ENCODE peak calls at places on chromosome 12, in seven cellular contexts. One of them, this sample, is unnamed.

GRCh38 chr12:115223322-115223721 is 539.3 kb upstream of the TBX3 start:
- DNase-seq in upper lobe of left lung: no peak
- DNase-seq in HepG2: peak; percentile 14
- DNase-seq in esophagus muscularis mucosa: no peak
- DNase-seq in GM12878: no peak
- DNase-seq in transverse colon: no peak
- DNase-seq in sigmoid colon: no peak
- DNase-seq in this sample: no peak

GRCh38 chr12:132723764-132724140 is 13.1 kb downstream of the PGAM5 start:
- DNase-seq in GM12878: no peak
- DNase-seq in transverse colon: no peak
- DNase-seq in sigmoid colon: no peak
- DNase-seq in esophagus muscularis mucosa: no peak
- DNase-seq in HepG2: no peak
- DNase-seq in upper lobe of left lung: no peak
- DNase-seq in this sample: no peak

GRCh38 chr12:69022674-69023073 is 89.7 kb upstream of the CPM start:
- DNase-seq in HepG2: no peak
- DNase-seq in transverse colon: no peak
- DNase-seq in esophagus muscularis mucosa: no peak
- DNase-seq in sigmoid colon: no peak
- DNase-seq in upper lobe of left lung: no peak
- DNase-seq in GM12878: no peak
- DNase-seq in this sample: no peak

GRCh38 chr12:96093543-96094196 is 58.3 kb upstream of the LTA4H start:
- DNase-seq in upper lobe of left lung: no peak
- DNase-seq in HepG2: no peak
- DNase-seq in transverse colon: no peak
- DNase-seq in sigmoid colon: no peak
- DNase-seq in GM12878: no peak
- DNase-seq in esophagus muscularis mucosa: no peak
- DNase-seq in this sample: no peak

GRCh38 chr12:25376985-25377384 is 126.3 kb upstream of the KRAS start:
- DNase-seq in upper lobe of left lung: no peak
- DNase-seq in sigmoid colon: no peak
- DNase-seq in transverse colon: no peak
- DNase-seq in HepG2: no peak
- DNase-seq in esophagus muscularis mucosa: no peak
- DNase-seq in GM12878: no peak
- DNase-seq in this sample: no peak

GRCh38 chr12:120497524-120498150 is 1.7 kb downstream of the DYNLL1 start:
- DNase-seq in GM12878: no peak
- DNase-seq in sigmoid colon: no peak
- DNase-seq in transverse colon: no peak
- DNase-seq in esophagus muscularis mucosa: no peak
- DNase-seq in HepG2: no peak
- DNase-seq in upper lobe of left lung: no peak
- DNase-seq in this sample: no peak

GRCh38 chr12:27333311-27334009 is 824 bp downstream of the BMAL2 start:
- DNase-seq in HepG2: no peak
- DNase-seq in sigmoid colon: peak; percentile 67
- DNase-seq in GM12878: no peak
- DNase-seq in transverse colon: peak; percentile 40
- DNase-seq in esophagus muscularis mucosa: no peak
- DNase-seq in upper lobe of left lung: peak; percentile 91
- DNase-seq in this sample: no peak

GRCh38 chr12:82876075-82876474 is 189.4 kb downstream of the TMTC2 start:
- DNase-seq in HepG2: no peak
- DNase-seq in GM12878: no peak
- DNase-seq in esophagus muscularis mucosa: no peak
- DNase-seq in upper lobe of left lung: no peak
- DNase-seq in transverse colon: no peak
- DNase-seq in sigmoid colon: no peak
- DNase-seq in this sample: no peak

GRCh38 chr12:95282266-95282665 is 64.7 kb downstream of the VEZT start:
- DNase-seq in upper lobe of left lung: no peak
- DNase-seq in sigmoid colon: no peak
- DNase-seq in esophagus muscularis mucosa: no peak
- DNase-seq in HepG2: no peak
- DNase-seq in GM12878: no peak
- DNase-seq in transverse colon: no peak
- DNase-seq in this sample: no peak

GRCh38 chr12:25764409-25764808 is 194.1 kb upstream of the RASSF8 start:
- DNase-seq in esophagus muscularis mucosa: no peak
- DNase-seq in sigmoid colon: no peak
- DNase-seq in transverse colon: no peak
- DNase-seq in GM12878: no peak
- DNase-seq in upper lobe of left lung: no peak
- DNase-seq in HepG2: no peak
- DNase-seq in this sample: no peak

GRCh38 chr12:55842681-55843429 is at the start of gene MMP19:
- DNase-seq in HepG2: peak; percentile 46
- DNase-seq in upper lobe of left lung: peak; percentile 40
- DNase-seq in esophagus muscularis mucosa: no peak
- DNase-seq in GM12878: no peak
- DNase-seq in sigmoid colon: peak; percentile 76
- DNase-seq in transverse colon: no peak
- DNase-seq in this sample: peak; percentile 72

GRCh38 chr12:106954462-106955376 is 988 bp upstream of the TMEM263 start:
- DNase-seq in upper lobe of left lung: peak; percentile 85
- DNase-seq in GM12878: no peak
- DNase-seq in esophagus muscularis mucosa: no peak
- DNase-seq in sigmoid colon: peak; percentile 78
- DNase-seq in HepG2: no peak
- DNase-seq in transverse colon: peak; percentile 24
- DNase-seq in this sample: no peak

GRCh38 chr12:126424696-126425095 is 1359.5 kb downstream of the AACS start:
- DNase-seq in transverse colon: no peak
- DNase-seq in GM12878: no peak
- DNase-seq in HepG2: no peak
- DNase-seq in sigmoid colon: no peak
- DNase-seq in esophagus muscularis mucosa: no peak
- DNase-seq in upper lobe of left lung: no peak
- DNase-seq in this sample: no peak

GRCh38 chr12:633731-634130 is 29.5 kb downstream of the NINJ2 start:
- DNase-seq in GM12878: no peak
- DNase-seq in esophagus muscularis mucosa: no peak
- DNase-seq in HepG2: peak; percentile 48
- DNase-seq in transverse colon: no peak
- DNase-seq in sigmoid colon: no peak
- DNase-seq in upper lobe of left lung: no peak
- DNase-seq in this sample: peak; percentile 4

GRCh38 chr12:47383942-47384341 is 304.2 kb upstream of the AMIGO2 start:
- DNase-seq in HepG2: no peak
- DNase-seq in sigmoid colon: no peak
- DNase-seq in upper lobe of left lung: no peak
- DNase-seq in GM12878: no peak
- DNase-seq in esophagus muscularis mucosa: no peak
- DNase-seq in transverse colon: no peak
- DNase-seq in this sample: no peak
- TF ChIP-seq POLR2AphosphoS5 in HepG2: no peak
- TF ChIP-seq POLR2AphosphoS5 in sigmoid colon: peak; percentile 21
- TF ChIP-seq POLR2AphosphoS5 in upper lobe of left lung: no peak
- TF ChIP-seq POLR2AphosphoS5 in GM12878: no peak
- TF ChIP-seq POLR2AphosphoS5 in esophagus muscularis mucosa: no peak
- TF ChIP-seq POLR2AphosphoS5 in transverse colon: no peak
- TF ChIP-seq POLR2AphosphoS5 in this sample: no peak

DNA sequence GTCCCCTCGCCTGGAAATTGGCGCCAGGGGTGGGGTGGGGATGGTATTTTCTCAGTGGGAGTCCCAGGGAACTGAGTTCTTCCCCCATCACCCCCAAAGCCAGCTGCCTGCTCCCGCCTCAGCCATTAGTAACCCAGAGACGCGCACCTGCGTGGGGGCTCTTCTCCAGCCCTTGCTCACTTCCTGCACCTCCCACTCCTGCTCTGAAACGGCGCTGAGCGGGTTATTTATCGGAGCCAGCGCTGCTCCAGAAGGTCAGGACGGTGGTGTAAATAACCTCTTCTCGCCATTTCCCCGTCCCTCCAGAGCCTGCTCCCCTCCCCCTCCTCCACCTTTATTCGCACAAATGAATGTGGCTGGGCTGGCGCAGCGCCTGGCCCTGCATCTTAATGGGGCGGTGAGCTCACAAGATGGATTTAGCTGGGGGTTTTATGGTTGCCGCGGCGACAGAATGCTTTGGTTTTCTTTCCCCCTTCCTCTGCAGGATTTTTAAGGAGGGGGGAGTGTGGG is 12.2 kb downstream of the GPR84 start:
- DNase-seq in transverse colon: peak; percentile 30
- DNase-seq in GM12878: no peak
- DNase-seq in upper lobe of left lung: peak; percentile 84
- DNase-seq in esophagus muscularis mucosa: no peak
- DNase-seq in sigmoid colon: peak; percentile 92
- DNase-seq in HepG2: no peak
- DNase-seq in this sample: no peak
- TF ChIP-seq EP300 in transverse colon: no peak
- TF ChIP-seq EP300 in GM12878: no peak
- TF ChIP-seq EP300 in upper lobe of left lung: no peak
- TF ChIP-seq EP300 in esophagus muscularis mucosa: no peak
- TF ChIP-seq EP300 in sigmoid colon: no peak
- TF ChIP-seq EP300 in HepG2: no peak
- TF ChIP-seq EP300 in this sample: no peak

DNA sequence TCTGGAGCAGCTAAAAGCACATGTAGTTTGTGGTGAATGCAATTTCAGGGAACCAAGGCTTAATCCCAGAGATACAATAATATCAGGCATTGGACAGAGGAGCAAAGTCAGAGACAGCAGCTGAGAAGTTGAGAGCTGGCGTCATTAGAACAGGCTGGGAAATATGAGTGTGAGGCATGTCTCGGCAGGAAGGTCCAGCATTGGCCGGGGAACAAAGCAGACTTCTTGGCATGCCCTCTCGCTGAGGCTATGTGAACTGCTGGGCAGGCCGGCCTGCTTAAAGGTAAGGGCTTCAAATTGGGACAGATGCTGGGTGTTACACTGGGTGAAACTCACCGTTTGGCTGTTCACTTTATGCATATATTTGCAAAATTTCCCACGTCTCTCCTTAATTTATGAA is 125.4 kb downstream of the CAND1 start:
- DNase-seq in HepG2: no peak
- DNase-seq in upper lobe of left lung: no peak
- DNase-seq in GM12878: no peak
- DNase-seq in transverse colon: no peak
- DNase-seq in sigmoid colon: peak; percentile 64
- DNase-seq in esophagus muscularis mucosa: no peak
- DNase-seq in this sample: no peak
- TF ChIP-seq POLR2AphosphoS5 in HepG2: no peak
- TF ChIP-seq POLR2AphosphoS5 in upper lobe of left lung: peak; percentile 19
- TF ChIP-seq POLR2AphosphoS5 in GM12878: no peak
- TF ChIP-seq POLR2AphosphoS5 in transverse colon: no peak
- TF ChIP-seq POLR2AphosphoS5 in sigmoid colon: no peak
- TF ChIP-seq POLR2AphosphoS5 in esophagus muscularis mucosa: no peak
- TF ChIP-seq POLR2AphosphoS5 in this sample: no peak

GRCh38 chr12:76176935-76177334 is 92.5 kb upstream of the NAP1L1 start:
- DNase-seq in esophagus muscularis mucosa: no peak
- DNase-seq in GM12878: no peak
- DNase-seq in HepG2: no peak
- DNase-seq in upper lobe of left lung: no peak
- DNase-seq in sigmoid colon: no peak
- DNase-seq in transverse colon: no peak
- DNase-seq in this sample: no peak
- TF ChIP-seq EP300 in esophagus muscularis mucosa: no peak
- TF ChIP-seq EP300 in GM12878: no peak
- TF ChIP-seq EP300 in HepG2: no peak
- TF ChIP-seq EP300 in upper lobe of left lung: no peak
- TF ChIP-seq EP300 in sigmoid colon: no peak
- TF ChIP-seq EP300 in transverse colon: no peak
- TF ChIP-seq EP300 in this sample: no peak

DNA sequence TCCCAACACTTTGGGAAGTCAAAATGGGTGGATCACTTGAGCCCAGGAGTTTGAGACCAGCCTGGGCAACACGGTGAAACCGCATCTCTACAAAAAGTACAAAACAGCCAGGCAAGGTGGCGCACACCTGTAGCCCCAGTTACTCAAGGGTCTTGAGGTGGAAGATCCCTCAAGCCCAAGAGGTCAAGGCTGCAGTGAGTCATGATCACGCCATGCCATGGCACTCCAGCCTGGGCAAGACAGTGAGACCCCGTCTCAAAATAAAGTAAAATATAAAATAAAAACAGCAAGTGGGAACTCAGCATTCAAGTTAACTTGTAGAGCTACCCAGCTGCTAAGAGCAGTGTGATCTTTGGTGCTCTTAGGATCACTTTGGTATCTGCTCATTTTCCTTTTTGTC is 12.7 kb downstream of the RFC5 start:
- DNase-seq in esophagus muscularis mucosa: no peak
- DNase-seq in upper lobe of left lung: no peak
- DNase-seq in HepG2: no peak
- DNase-seq in GM12878: no peak
- DNase-seq in sigmoid colon: no peak
- DNase-seq in transverse colon: no peak
- DNase-seq in this sample: no peak
- TF ChIP-seq POLR2AphosphoS5 in esophagus muscularis mucosa: no peak
- TF ChIP-seq POLR2AphosphoS5 in upper lobe of left lung: no peak
- TF ChIP-seq POLR2AphosphoS5 in HepG2: no peak
- TF ChIP-seq POLR2AphosphoS5 in GM12878: peak; percentile 23
- TF ChIP-seq POLR2AphosphoS5 in sigmoid colon: no peak
- TF ChIP-seq POLR2AphosphoS5 in transverse colon: no peak
- TF ChIP-seq POLR2AphosphoS5 in this sample: no peak

This sample was measured in suprapubic skin.